ENCODE peak calls at places on chromosomes 1 and 21, in four cellular contexts. V is activated naive CD8-positive, alpha-beta T cell treated with anti-CD3 and anti-CD28 coated beads, Interleukin-2, amount 50 U/mL, for 24 hours; D is lung microvascular endothelial cell; T is cardiac fibroblast. J is an unnamed sample.

GRCh38 chr1:241485554-241485992 is 34.0 kb downstream of the FH start:
- DNase-seq in V (peak), T (peak), D (peak), J (peak)

GRCh38 chr1:61247881-61248752 is 165.8 kb downstream of the NFIA start:
- DNase-seq in D (no peak), V (no peak), T (no peak), J (no peak)

GRCh38 chr1:174942547-174943255 is 57.0 kb upstream of the CACYBP start:
- DNase-seq in V (no peak), T (peak), D (no peak), J (no peak)

GRCh38 chr1:89721351-89721750 is 88.4 kb downstream of the LRRC8C start:
- DNase-seq in D (peak), T (peak), V (no peak), J (peak)

GRCh38 chr21:44837537-44837936 is 19.7 kb upstream of the SUMO3 start:
- DNase-seq in D (no peak), V (no peak), T (no peak), J (no peak)

GRCh38 chr21:33657124-33657842 is 15.0 kb downstream of the ITSN1 start:
- DNase-seq in T (no peak), V (no peak), D (peak), J (no peak)

GRCh38 chr1:235027862-235028250 is 100.8 kb downstream of the TOMM20 start:
- DNase-seq in D (no peak), T (no peak), V (no peak), J (no peak)

GRCh38 chr1:37033355-37034291 is 692 bp downstream of the GRIK3 start:
- DNase-seq in V (no peak), T (no peak), D (no peak), J (no peak)

GRCh38 chr1:84836145-84836544 is 56.9 kb downstream of the LPAR3 start:
- DNase-seq in T (peak), V (no peak), D (no peak), J (peak)

GRCh38 chr1:1020415-1021009 is 592 bp downstream of the AGRN start:
- DNase-seq in D (peak), V (peak), T (no peak), J (no peak)

GRCh38 chr1:200990114-200990513 is 33.4 kb downstream of the KIF21B start:
- DNase-seq in T (no peak), V (no peak), D (no peak), J (no peak)

GRCh38 chr1:33382651-33383415 is 48.1 kb downstream of the PHC2 start:
- DNase-seq in D (no peak), T (peak), V (no peak), J (no peak)

GRCh38 chr21:41681939-41682718 is 84.7 kb downstream of the RIPK4 start:
- DNase-seq in T (no peak), D (no peak), V (no peak), J (no peak)

GRCh38 chr1:83999316-83999819 is 436 bp upstream of the TTLL7 start:
- DNase-seq in V (no peak), D (no peak), T (peak), J (peak)

GRCh38 chr1:38549191-38549590 is 310.4 kb downstream of the RRAGC start:
- DNase-seq in T (no peak), D (no peak), V (no peak), J (no peak)

GRCh38 chr1:104073463-104073902 is 323.8 kb downstream of the AMY1C start:
- DNase-seq in T (no peak), V (no peak), D (peak), J (no peak)

GRCh38 chr1:243598433-243598832 is 251.6 kb downstream of the AKT3 start:
- DNase-seq in D (no peak), V (no peak), T (peak), J (peak)

GRCh38 chr1:181099152-181100014 is 10.9 kb downstream of the IER5 start:
- DNase-seq in V (peak), D (peak), T (peak), J (no peak)

GRCh38 chr1:150414592-150414991 is 50.6 kb downstream of the RPRD2 start:
- DNase-seq in D (no peak), T (no peak), V (no peak), J (no peak)

GRCh38 chr1:246725191-246725590 is 982 bp downstream of the SCCPDH start:
- DNase-seq in T (no peak), V (no peak), D (no peak), J (no peak)

GRCh38 chr1:61092643-61093042 is 10.3 kb downstream of the NFIA start:
- DNase-seq in T (no peak), D (no peak), V (no peak), J (no peak)

GRCh38 chr1:112557385-112557784 is 48.6 kb downstream of the WNT2B start:
- DNase-seq in T (peak), V (no peak), D (no peak), J (no peak)

GRCh38 chr1:183841950-183842816 is 37.3 kb downstream of the RGL1 start:
- DNase-seq in V (peak), D (peak), T (peak), J (peak)

GRCh38 chr1:15997637-15998280 is 6.3 kb upstream of the SRARP start:
- DNase-seq in V (no peak), T (no peak), D (no peak), J (no peak)

GRCh38 chr1:68112835-68113243 is 62.4 kb upstream of the DIRAS3 start:
- DNase-seq in D (peak), V (no peak), T (peak), J (peak)

GRCh38 chr1:234400773-234401172 is 27.5 kb downstream of the COA6 start:
- DNase-seq in T (peak), V (no peak), D (peak), J (no peak)

GRCh38 chr1:84505167-84506001 is 802 bp upstream of the SPATA1 start:
- DNase-seq in D (peak), V (no peak), T (peak), J (peak)